ENCODE peak calls at places on chromosomes 6 and 20, in four cellular contexts. C, V, A and R are unnamed samples.

GRCh38 chr6:157885211-157885788 is 62.3 kb downstream of the SNX9 start:
- DNase-seq in C (no peak), A (no peak), V (no peak), R (no peak)

GRCh38 chr6:54621285-54621684 is 225.3 kb upstream of the FAM83B start:
- DNase-seq in V (no peak), A (no peak), C (no peak), R (no peak)

GRCh38 chr6:5626727-5627426 is 365.6 kb downstream of the FARS2 start:
- DNase-seq in A (no peak), C (no peak), V (no peak), R (no peak)

GRCh38 chr6:142605922-142606321 is 304.1 kb downstream of the ADGRG6 start:
- DNase-seq in A (peak), V (no peak), C (no peak), R (no peak)

GRCh38 chr20:19812056-19812455 is 54.0 kb downstream of the RIN2 start:
- DNase-seq in V (no peak), C (no peak), A (peak), R (no peak)

GRCh38 chr6:145815351-145815772 is 767 bp upstream of the FBXO30 start:
- DNase-seq in A (peak), C (no peak), V (no peak), R (no peak)

GRCh38 chr6:21946298-21946783 is 350.5 kb downstream of the PRL start:
- DNase-seq in A (peak), C (no peak), V (no peak), R (no peak)

GRCh38 chr20:23687986-23688385 is 852 bp downstream of the CST4 start:
- DNase-seq in A (no peak), C (no peak), V (no peak), R (no peak)

GRCh38 chr6:55963301-55963700 is 87.9 kb upstream of the BMP5 start:
- DNase-seq in C (no peak), V (no peak), A (no peak), R (no peak)

GRCh38 chr6:15770347-15771143 is 107.7 kb upstream of the DTNBP1 start:
- DNase-seq in C (no peak), V (no peak), A (peak), R (no peak)

GRCh38 chr6:112338310-112338709 is 8.8 kb upstream of the RFPL4B start:
- DNase-seq in C (no peak), V (no peak), A (no peak), R (no peak)

GRCh38 chr20:50478162-50479036 is 31.8 kb upstream of the PTPN1 start:
- DNase-seq in V (peak), A (peak), C (no peak), R (peak)

GRCh38 chr6:11208267-11208666 is 24.2 kb downstream of the NEDD9 start:
- DNase-seq in A (no peak), V (no peak), C (no peak), R (no peak)

GRCh38 chr6:10433322-10433721 is 18.4 kb upstream of the TFAP2A start:
- DNase-seq in V (no peak), C (no peak), A (no peak), R (no peak)

GRCh38 chr20:23524146-23524545 is 33.2 kb downstream of the CST8 start:
- DNase-seq in C (no peak), A (no peak), V (no peak), R (no peak)

GRCh38 chr6:53361549-53362031 is 12.8 kb upstream of the ELOVL5 start:
- DNase-seq in V (no peak), C (no peak), A (peak), R (no peak)

GRCh38 chr6:41636803-41637178 is 1.5 kb upstream of the MDFI start:
- DNase-seq in C (no peak), A (no peak), V (no peak), R (no peak)

GRCh38 chr6:123213921-123214320 is 217.9 kb downstream of the CLVS2 start:
- DNase-seq in C (no peak), V (no peak), A (no peak), R (no peak)

GRCh38 chr6:19892250-19892649 is 55.1 kb downstream of the ID4 start:
- DNase-seq in V (no peak), A (no peak), C (peak), R (no peak)

GRCh38 chr6:24492475-24492874 is 2.3 kb upstream of the ALDH5A1 start:
- DNase-seq in A (peak), C (no peak), V (no peak), R (no peak)

GRCh38 chr20:34269996-34270627 is 28.9 kb downstream of the ASIP start:
- DNase-seq in A (no peak), C (no peak), V (no peak), R (peak)

GRCh38 chr6:91659881-91660280 is 1073.0 kb upstream of the MAP3K7 start:
- DNase-seq in V (no peak), C (no peak), A (no peak), R (no peak)

GRCh38 chr6:33411632-33412005 is 805 bp downstream of the PHF1 start:
- DNase-seq in A (no peak), V (no peak), C (no peak), R (no peak)

GRCh38 chr6:39956951-39957350 is 22.7 kb upstream of the MOCS1 start:
- DNase-seq in C (no peak), V (no peak), A (peak), R (no peak)

GRCh38 chr6:111604259-111605099 is 1.2 kb downstream of the TRAF3IP2 start:
- DNase-seq in A (peak), V (peak), C (peak), R (peak)

GRCh38 chr20:25517124-25517523 is 68.2 kb downstream of the NINL start:
- DNase-seq in V (no peak), A (no peak), C (no peak), R (no peak)

GRCh38 chr6:169035381-169036280 is 218.0 kb downstream of the THBS2 start:
- DNase-seq in V (no peak), A (peak), C (no peak), R (no peak)
- H3K27ac ChIP-seq in V (no peak), A (no peak), C (no peak), R (no peak)

DNA sequence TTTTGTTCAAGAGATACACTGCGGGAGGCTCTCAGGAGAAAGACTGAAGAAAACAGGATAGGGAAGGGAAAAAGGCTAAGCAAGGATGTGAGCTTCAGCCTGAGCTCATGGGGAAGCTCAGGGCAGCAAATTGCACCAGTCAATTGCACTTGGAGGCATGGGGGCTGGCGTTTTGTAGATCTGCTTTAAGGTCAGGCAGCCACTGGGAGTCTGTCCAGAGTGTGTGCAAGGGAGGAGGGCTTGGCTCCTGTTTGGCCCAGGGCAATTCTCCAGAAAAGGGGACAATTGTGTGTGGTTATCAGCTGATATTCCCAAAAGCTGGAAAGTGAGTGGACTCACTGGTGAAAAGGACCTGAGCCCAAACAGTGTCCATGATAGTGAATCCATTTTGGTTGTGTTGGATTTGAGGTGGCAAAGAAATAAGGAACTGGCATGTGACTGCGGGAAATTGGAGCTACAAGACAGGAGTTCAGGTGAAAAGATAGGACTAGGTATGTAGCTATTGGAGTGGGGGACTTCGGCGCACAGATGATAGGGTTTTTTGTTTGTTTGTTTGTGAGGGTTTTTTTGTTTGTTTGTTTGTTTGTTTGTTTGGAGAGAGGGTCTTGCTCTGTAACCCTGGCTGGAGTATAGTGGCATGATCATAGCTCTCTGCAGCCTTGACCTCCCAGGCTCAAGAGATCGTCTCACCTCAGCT is 22.3 kb upstream of the IER3 start:
- DNase-seq in V (no peak), C (no peak), A (no peak), R (no peak)
- H3K27ac ChIP-seq in V (no peak), C (no peak), A (no peak), R (no peak)

DNA sequence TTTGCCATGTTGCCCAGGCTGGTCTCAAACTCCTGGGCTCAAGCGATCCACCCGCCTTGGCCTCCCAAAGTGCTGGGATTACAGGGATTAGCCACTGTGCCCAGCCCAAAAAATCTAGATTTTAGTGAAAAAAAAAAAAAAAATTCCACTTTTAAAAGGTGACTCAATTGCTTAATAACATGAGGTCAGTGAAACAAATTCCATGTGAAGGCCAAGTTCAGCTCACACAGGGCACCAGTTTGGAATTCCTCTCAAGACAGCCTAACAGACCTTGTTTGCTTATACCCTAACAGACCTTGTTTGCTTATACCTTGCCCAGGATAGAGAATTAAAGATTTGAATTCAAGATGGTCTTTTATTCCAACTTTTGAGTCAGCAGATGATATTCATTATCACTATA is 5.1 kb downstream of the RRBP1 start:
- DNase-seq in A (peak), V (no peak), C (no peak), R (no peak)
- H3K27ac ChIP-seq in A (no peak), V (no peak), C (no peak), R (peak)

GRCh38 chr6:37442416-37443218 is 9.6 kb downstream of the CMTR1 start:
- DNase-seq in A (no peak), V (no peak), C (no peak), R (no peak)
- H3K27ac ChIP-seq in A (no peak), V (peak), C (peak), R (peak)

DNA sequence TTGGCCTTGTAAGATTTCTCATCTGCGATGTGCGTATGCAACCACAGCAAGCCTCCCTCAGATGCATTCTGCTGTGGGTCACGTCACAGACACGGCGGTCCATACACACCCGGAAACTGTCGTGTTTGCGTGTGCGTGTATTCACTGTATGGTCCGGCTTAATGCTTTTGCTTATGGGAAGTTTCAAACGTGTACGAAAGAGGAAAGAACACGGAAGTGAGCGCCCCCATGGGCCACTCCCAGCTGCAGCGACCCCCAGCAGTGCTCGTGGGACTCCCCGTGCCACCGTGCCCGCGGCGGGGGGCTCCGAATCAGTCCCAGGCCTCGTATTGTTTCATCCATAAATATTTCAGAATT is 10.2 kb downstream of the DLL1 start:
- DNase-seq in C (no peak), V (no peak), A (no peak), R (no peak)
- H3K27ac ChIP-seq in C (no peak), V (peak), A (no peak), R (peak)